ENCODE peak calls at places on chromosomes 6 and 20, in ten cellular contexts. One of them, this sample, is unnamed.

GRCh38 chr6:47353822-47354221 is 44.1 kb upstream of the TNFRSF21 start:
- DNase-seq in HCT116: no peak
- DNase-seq in T follicular helper cell: no peak
- DNase-seq in mesenteric fat pad: no peak
- DNase-seq in NCI-H510A: no peak
- DNase-seq in lower leg skin: no peak
- DNase-seq in neural crest cell: no peak
- DNase-seq in H4: no peak
- DNase-seq in caudate nucleus: no peak
- DNase-seq in bronchial epithelial cell: peak; percentile 7
- DNase-seq in this sample: peak; percentile 69

GRCh38 chr6:49003348-49003747 is 459.7 kb downstream of the MMUT start:
- DNase-seq in HCT116: no peak
- DNase-seq in T follicular helper cell: no peak
- DNase-seq in mesenteric fat pad: no peak
- DNase-seq in NCI-H510A: no peak
- DNase-seq in lower leg skin: no peak
- DNase-seq in neural crest cell: no peak
- DNase-seq in H4: no peak
- DNase-seq in caudate nucleus: no peak
- DNase-seq in bronchial epithelial cell: no peak
- DNase-seq in this sample: no peak

GRCh38 chr6:20811112-20811746 is 277.0 kb downstream of the CDKAL1 start:
- DNase-seq in HCT116: peak; percentile 85
- DNase-seq in T follicular helper cell: no peak
- DNase-seq in mesenteric fat pad: no peak
- DNase-seq in NCI-H510A: no peak
- DNase-seq in lower leg skin: no peak
- DNase-seq in neural crest cell: no peak
- DNase-seq in H4: peak; percentile 94
- DNase-seq in caudate nucleus: no peak
- DNase-seq in bronchial epithelial cell: peak; percentile 97
- DNase-seq in this sample: peak; percentile 91

GRCh38 chr6:138346302-138347195 is 31.2 kb upstream of the SMIM28 start:
- DNase-seq in HCT116: no peak
- DNase-seq in T follicular helper cell: no peak
- DNase-seq in mesenteric fat pad: no peak
- DNase-seq in NCI-H510A: no peak
- DNase-seq in lower leg skin: no peak
- DNase-seq in neural crest cell: no peak
- DNase-seq in H4: no peak
- DNase-seq in caudate nucleus: no peak
- DNase-seq in bronchial epithelial cell: peak; percentile 33
- DNase-seq in this sample: peak; percentile 39

GRCh38 chr6:48775157-48775556 is 664.2 kb upstream of the PTCHD4 start:
- DNase-seq in HCT116: no peak
- DNase-seq in T follicular helper cell: no peak
- DNase-seq in mesenteric fat pad: no peak
- DNase-seq in NCI-H510A: no peak
- DNase-seq in lower leg skin: no peak
- DNase-seq in neural crest cell: no peak
- DNase-seq in H4: no peak
- DNase-seq in caudate nucleus: no peak
- DNase-seq in bronchial epithelial cell: no peak
- DNase-seq in this sample: no peak

GRCh38 chr6:144340541-144341371 is 55.6 kb downstream of the UTRN start:
- DNase-seq in HCT116: no peak
- DNase-seq in T follicular helper cell: no peak
- DNase-seq in mesenteric fat pad: no peak
- DNase-seq in NCI-H510A: no peak
- DNase-seq in lower leg skin: no peak
- DNase-seq in neural crest cell: no peak
- DNase-seq in H4: no peak
- DNase-seq in caudate nucleus: no peak
- DNase-seq in bronchial epithelial cell: peak; percentile 79
- DNase-seq in this sample: peak; percentile 70

GRCh38 chr6:51027283-51028065 is 208.8 kb downstream of the TFAP2B start:
- DNase-seq in HCT116: no peak
- DNase-seq in T follicular helper cell: no peak
- DNase-seq in mesenteric fat pad: no peak
- DNase-seq in NCI-H510A: no peak
- DNase-seq in lower leg skin: no peak
- DNase-seq in neural crest cell: no peak
- DNase-seq in H4: peak; percentile 27
- DNase-seq in caudate nucleus: no peak
- DNase-seq in bronchial epithelial cell: no peak
- DNase-seq in this sample: no peak

GRCh38 chr20:57484772-57485171 is 40.2 kb downstream of the CTCFL start:
- DNase-seq in HCT116: no peak
- DNase-seq in T follicular helper cell: no peak
- DNase-seq in mesenteric fat pad: peak; percentile 26
- DNase-seq in NCI-H510A: no peak
- DNase-seq in lower leg skin: peak; percentile 29
- DNase-seq in neural crest cell: no peak
- DNase-seq in H4: no peak
- DNase-seq in caudate nucleus: no peak
- DNase-seq in bronchial epithelial cell: no peak
- DNase-seq in this sample: no peak

GRCh38 chr6:17418281-17419188 is 25.1 kb downstream of the CAP2 start:
- DNase-seq in HCT116: no peak
- DNase-seq in T follicular helper cell: no peak
- DNase-seq in mesenteric fat pad: no peak
- DNase-seq in NCI-H510A: no peak
- DNase-seq in lower leg skin: no peak
- DNase-seq in neural crest cell: no peak
- DNase-seq in H4: peak; percentile 15
- DNase-seq in caudate nucleus: no peak
- DNase-seq in bronchial epithelial cell: peak; percentile 72
- DNase-seq in this sample: peak; percentile 6

GRCh38 chr6:4459032-4459431 is 317.2 kb upstream of the CDYL start:
- DNase-seq in HCT116: no peak
- DNase-seq in T follicular helper cell: no peak
- DNase-seq in mesenteric fat pad: no peak
- DNase-seq in NCI-H510A: no peak
- DNase-seq in lower leg skin: no peak
- DNase-seq in neural crest cell: no peak
- DNase-seq in H4: peak; percentile 78
- DNase-seq in caudate nucleus: no peak
- DNase-seq in bronchial epithelial cell: peak; percentile 97
- DNase-seq in this sample: peak; percentile 72

GRCh38 chr20:25052255-25053206 is 5.4 kb downstream of the ACSS1 start:
- DNase-seq in HCT116: no peak
- DNase-seq in T follicular helper cell: no peak
- DNase-seq in mesenteric fat pad: peak; percentile 68
- DNase-seq in NCI-H510A: no peak
- DNase-seq in lower leg skin: peak; percentile 91
- DNase-seq in neural crest cell: no peak
- DNase-seq in H4: no peak
- DNase-seq in caudate nucleus: no peak
- DNase-seq in bronchial epithelial cell: no peak
- DNase-seq in this sample: no peak

GRCh38 chr6:116444092-116444491 is 17.1 kb upstream of the CALHM6 start:
- DNase-seq in HCT116: peak; percentile 7
- DNase-seq in T follicular helper cell: no peak
- DNase-seq in mesenteric fat pad: no peak
- DNase-seq in NCI-H510A: no peak
- DNase-seq in lower leg skin: no peak
- DNase-seq in neural crest cell: no peak
- DNase-seq in H4: no peak
- DNase-seq in caudate nucleus: no peak
- DNase-seq in bronchial epithelial cell: peak; percentile 45
- DNase-seq in this sample: peak; percentile 27

GRCh38 chr20:45036044-45036755 is 64.7 kb downstream of the KCNS1 start:
- DNase-seq in HCT116: peak; percentile 74
- DNase-seq in T follicular helper cell: no peak
- DNase-seq in mesenteric fat pad: no peak
- DNase-seq in NCI-H510A: no peak
- DNase-seq in lower leg skin: no peak
- DNase-seq in neural crest cell: no peak
- DNase-seq in H4: peak; percentile 68
- DNase-seq in caudate nucleus: no peak
- DNase-seq in bronchial epithelial cell: peak; percentile 80
- DNase-seq in this sample: peak; percentile 74

GRCh38 chr20:63046841-63047240 is 40.1 kb upstream of the BHLHE23 start:
- DNase-seq in HCT116: no peak
- DNase-seq in T follicular helper cell: no peak
- DNase-seq in mesenteric fat pad: no peak
- DNase-seq in NCI-H510A: no peak
- DNase-seq in lower leg skin: no peak
- DNase-seq in neural crest cell: no peak
- DNase-seq in H4: no peak
- DNase-seq in caudate nucleus: no peak
- DNase-seq in bronchial epithelial cell: no peak
- DNase-seq in this sample: no peak

GRCh38 chr6:42241915-42242314 is 24.3 kb upstream of the MRPS10 start:
- DNase-seq in HCT116: no peak
- DNase-seq in T follicular helper cell: no peak
- DNase-seq in mesenteric fat pad: no peak
- DNase-seq in NCI-H510A: no peak
- DNase-seq in lower leg skin: peak; percentile 21
- DNase-seq in neural crest cell: no peak
- DNase-seq in H4: no peak
- DNase-seq in caudate nucleus: no peak
- DNase-seq in bronchial epithelial cell: no peak
- DNase-seq in this sample: no peak

GRCh38 chr6:168021581-168021980 is 24.1 kb downstream of the KIF25 start:
- DNase-seq in HCT116: no peak
- DNase-seq in T follicular helper cell: no peak
- DNase-seq in mesenteric fat pad: no peak
- DNase-seq in NCI-H510A: no peak
- DNase-seq in lower leg skin: no peak
- DNase-seq in neural crest cell: no peak
- DNase-seq in H4: no peak
- DNase-seq in caudate nucleus: no peak
- DNase-seq in bronchial epithelial cell: no peak
- DNase-seq in this sample: no peak

GRCh38 chr6:163554663-163555062 is 140.1 kb downstream of the QKI start:
- DNase-seq in HCT116: no peak
- DNase-seq in T follicular helper cell: peak; percentile 25
- DNase-seq in mesenteric fat pad: no peak
- DNase-seq in NCI-H510A: no peak
- DNase-seq in lower leg skin: peak; percentile 88
- DNase-seq in neural crest cell: peak; percentile 41
- DNase-seq in H4: peak; percentile 11
- DNase-seq in caudate nucleus: no peak
- DNase-seq in bronchial epithelial cell: peak; percentile 39
- DNase-seq in this sample: peak; percentile 21

GRCh38 chr6:22029169-22029568 is 267.7 kb downstream of the PRL start:
- DNase-seq in HCT116: no peak
- DNase-seq in T follicular helper cell: no peak
- DNase-seq in mesenteric fat pad: no peak
- DNase-seq in NCI-H510A: no peak
- DNase-seq in lower leg skin: no peak
- DNase-seq in neural crest cell: no peak
- DNase-seq in H4: no peak
- DNase-seq in caudate nucleus: no peak
- DNase-seq in bronchial epithelial cell: no peak
- DNase-seq in this sample: no peak

GRCh38 chr6:142301421-142302391 is at the start of gene ADGRG6:
- DNase-seq in HCT116: peak; percentile 57
- DNase-seq in T follicular helper cell: no peak
- DNase-seq in mesenteric fat pad: no peak
- DNase-seq in NCI-H510A: peak; percentile 12
- DNase-seq in lower leg skin: peak; percentile 87
- DNase-seq in neural crest cell: peak; percentile 38
- DNase-seq in H4: no peak
- DNase-seq in caudate nucleus: no peak
- DNase-seq in bronchial epithelial cell: peak; percentile 47
- DNase-seq in this sample: peak; percentile 65

GRCh38 chr6:166489301-166490155 is 97.0 kb downstream of the RAMACL start:
- DNase-seq in HCT116: no peak
- DNase-seq in T follicular helper cell: no peak
- DNase-seq in mesenteric fat pad: no peak
- DNase-seq in NCI-H510A: no peak
- DNase-seq in lower leg skin: no peak
- DNase-seq in neural crest cell: no peak
- DNase-seq in H4: no peak
- DNase-seq in caudate nucleus: no peak
- DNase-seq in bronchial epithelial cell: no peak
- DNase-seq in this sample: no peak

GRCh38 chr6:22545051-22545450 is 24.3 kb upstream of the HDGFL1 start:
- DNase-seq in HCT116: no peak
- DNase-seq in T follicular helper cell: no peak
- DNase-seq in mesenteric fat pad: no peak
- DNase-seq in NCI-H510A: no peak
- DNase-seq in lower leg skin: no peak
- DNase-seq in neural crest cell: no peak
- DNase-seq in H4: no peak
- DNase-seq in caudate nucleus: no peak
- DNase-seq in bronchial epithelial cell: peak; percentile 60
- DNase-seq in this sample: no peak

This sample was measured in mammary epithelial cell.